ENCODE peak calls at places on chromosomes 3 and 15, in eight cellular contexts. One of them, this sample, is unnamed.

GRCh38 chr3:175932586-175932985 is 1073.5 kb downstream of the NAALADL2 start:
- DNase-seq in cardiac muscle cell: no peak
- DNase-seq in SHP77: no peak
- DNase-seq in mesendoderm: no peak
- DNase-seq in stimulated activated CD8-positive, alpha-beta memory T cell treated with anti-CD3 and anti-CD28 coated beads, Interleukin-15, amount 100 ng/mL, for 4 hours: no peak
- DNase-seq in amniotic stem cell: no peak
- DNase-seq in PC-9: no peak
- DNase-seq in nephron progenitor cell: no peak
- DNase-seq in this sample: no peak

GRCh38 chr3:53224026-53224425 is 31.8 kb downstream of the TKT start:
- DNase-seq in stimulated activated CD8-positive, alpha-beta memory T cell treated with anti-CD3 and anti-CD28 coated beads, Interleukin-15, amount 100 ng/mL, for 4 hours: no peak
- DNase-seq in mesendoderm: no peak
- DNase-seq in amniotic stem cell: no peak
- DNase-seq in cardiac muscle cell: no peak
- DNase-seq in nephron progenitor cell: no peak
- DNase-seq in SHP77: no peak
- DNase-seq in PC-9: no peak
- DNase-seq in this sample: no peak

GRCh38 chr3:112302061-112302830 is 8.2 kb upstream of the SLC9C1 start:
- DNase-seq in PC-9: no peak
- DNase-seq in mesendoderm: peak; percentile 81
- DNase-seq in amniotic stem cell: no peak
- DNase-seq in stimulated activated CD8-positive, alpha-beta memory T cell treated with anti-CD3 and anti-CD28 coated beads, Interleukin-15, amount 100 ng/mL, for 4 hours: no peak
- DNase-seq in SHP77: no peak
- DNase-seq in nephron progenitor cell: no peak
- DNase-seq in cardiac muscle cell: peak; percentile 72
- DNase-seq in this sample: no peak

GRCh38 chr3:123090700-123091585 is 24.1 kb downstream of the PDIA5 start:
- DNase-seq in mesendoderm: no peak
- DNase-seq in amniotic stem cell: no peak
- DNase-seq in PC-9: no peak
- DNase-seq in nephron progenitor cell: no peak
- DNase-seq in SHP77: no peak
- DNase-seq in cardiac muscle cell: no peak
- DNase-seq in stimulated activated CD8-positive, alpha-beta memory T cell treated with anti-CD3 and anti-CD28 coated beads, Interleukin-15, amount 100 ng/mL, for 4 hours: no peak
- DNase-seq in this sample: no peak

GRCh38 chr3:66642015-66642414 is 141.2 kb upstream of the LRIG1 start:
- DNase-seq in mesendoderm: no peak
- DNase-seq in nephron progenitor cell: no peak
- DNase-seq in amniotic stem cell: no peak
- DNase-seq in PC-9: peak; percentile 85
- DNase-seq in cardiac muscle cell: no peak
- DNase-seq in stimulated activated CD8-positive, alpha-beta memory T cell treated with anti-CD3 and anti-CD28 coated beads, Interleukin-15, amount 100 ng/mL, for 4 hours: no peak
- DNase-seq in SHP77: peak; percentile 66
- DNase-seq in this sample: no peak

GRCh38 chr15:80619677-80620076 is 75.4 kb upstream of the ABHD17C start:
- DNase-seq in cardiac muscle cell: no peak
- DNase-seq in amniotic stem cell: peak; percentile 22
- DNase-seq in nephron progenitor cell: no peak
- DNase-seq in PC-9: no peak
- DNase-seq in stimulated activated CD8-positive, alpha-beta memory T cell treated with anti-CD3 and anti-CD28 coated beads, Interleukin-15, amount 100 ng/mL, for 4 hours: no peak
- DNase-seq in SHP77: no peak
- DNase-seq in mesendoderm: peak; percentile 8
- DNase-seq in this sample: peak; percentile 36

GRCh38 chr3:45848392-45848791 is 6.5 kb upstream of the LZTFL1 start:
- DNase-seq in PC-9: no peak
- DNase-seq in stimulated activated CD8-positive, alpha-beta memory T cell treated with anti-CD3 and anti-CD28 coated beads, Interleukin-15, amount 100 ng/mL, for 4 hours: no peak
- DNase-seq in SHP77: no peak
- DNase-seq in cardiac muscle cell: no peak
- DNase-seq in amniotic stem cell: no peak
- DNase-seq in nephron progenitor cell: no peak
- DNase-seq in mesendoderm: no peak
- DNase-seq in this sample: no peak

GRCh38 chr3:185726254-185726967 is 98.4 kb downstream of the IGF2BP2 start:
- DNase-seq in mesendoderm: no peak
- DNase-seq in PC-9: no peak
- DNase-seq in amniotic stem cell: no peak
- DNase-seq in cardiac muscle cell: no peak
- DNase-seq in stimulated activated CD8-positive, alpha-beta memory T cell treated with anti-CD3 and anti-CD28 coated beads, Interleukin-15, amount 100 ng/mL, for 4 hours: no peak
- DNase-seq in nephron progenitor cell: no peak
- DNase-seq in SHP77: no peak
- DNase-seq in this sample: no peak

GRCh38 chr15:42016971-42017370 is 3.9 kb downstream of the PLA2G4E start:
- DNase-seq in amniotic stem cell: no peak
- DNase-seq in mesendoderm: no peak
- DNase-seq in SHP77: no peak
- DNase-seq in PC-9: no peak
- DNase-seq in stimulated activated CD8-positive, alpha-beta memory T cell treated with anti-CD3 and anti-CD28 coated beads, Interleukin-15, amount 100 ng/mL, for 4 hours: no peak
- DNase-seq in cardiac muscle cell: no peak
- DNase-seq in nephron progenitor cell: no peak
- DNase-seq in this sample: no peak

GRCh38 chr3:62323241-62323640 is 50.1 kb downstream of the FEZF2 start:
- DNase-seq in SHP77: no peak
- DNase-seq in mesendoderm: no peak
- DNase-seq in amniotic stem cell: no peak
- DNase-seq in nephron progenitor cell: no peak
- DNase-seq in PC-9: no peak
- DNase-seq in stimulated activated CD8-positive, alpha-beta memory T cell treated with anti-CD3 and anti-CD28 coated beads, Interleukin-15, amount 100 ng/mL, for 4 hours: no peak
- DNase-seq in cardiac muscle cell: no peak
- DNase-seq in this sample: no peak

GRCh38 chr3:74839591-74839990 is 225.1 kb upstream of the CNTN3 start:
- DNase-seq in SHP77: no peak
- DNase-seq in amniotic stem cell: no peak
- DNase-seq in PC-9: no peak
- DNase-seq in nephron progenitor cell: no peak
- DNase-seq in cardiac muscle cell: no peak
- DNase-seq in stimulated activated CD8-positive, alpha-beta memory T cell treated with anti-CD3 and anti-CD28 coated beads, Interleukin-15, amount 100 ng/mL, for 4 hours: no peak
- DNase-seq in mesendoderm: no peak
- DNase-seq in this sample: no peak

GRCh38 chr3:140363801-140364200 is 314.1 kb upstream of the TRIM42 start:
- DNase-seq in nephron progenitor cell: no peak
- DNase-seq in SHP77: no peak
- DNase-seq in PC-9: no peak
- DNase-seq in mesendoderm: no peak
- DNase-seq in amniotic stem cell: no peak
- DNase-seq in stimulated activated CD8-positive, alpha-beta memory T cell treated with anti-CD3 and anti-CD28 coated beads, Interleukin-15, amount 100 ng/mL, for 4 hours: no peak
- DNase-seq in cardiac muscle cell: peak; percentile 53
- DNase-seq in this sample: no peak

This sample was measured in GM03348.